ENCODE peak calls at places on chromosome 2, in five cellular contexts. R, U, D, N and I are unnamed samples.

GRCh38 chr2:207040606-207041173 is 101.4 kb downstream of the CPO start:
- DNase-seq in U (no peak), R (no peak), N (no peak), D (no peak), I (no peak)

GRCh38 chr2:98391581-98392270 is 45.5 kb downstream of the CNGA3 start:
- DNase-seq in D (no peak), U (no peak), N (no peak), R (no peak), I (no peak)

GRCh38 chr2:219509780-219510511 is 4.3 kb upstream of the ASIC4 start:
- DNase-seq in N (no peak), D (no peak), R (peak; percentile 70), U (peak; percentile 60), I (no peak)

GRCh38 chr2:10285191-10285577 is 17.5 kb upstream of the HPCAL1 start:
- DNase-seq in D (no peak), U (no peak), N (no peak), R (no peak), I (no peak)

GRCh38 chr2:191215666-191216065 is 29.5 kb upstream of the MYO1B start:
- DNase-seq in R (no peak), D (no peak), U (no peak), N (no peak), I (no peak)

GRCh38 chr2:216044883-216045499 is 31.6 kb upstream of the MREG start:
- DNase-seq in U (no peak), R (no peak), N (no peak), D (no peak), I (no peak)

GRCh38 chr2:98948956-98949739 is 13.1 kb upstream of the CRACDL start:
- DNase-seq in N (no peak), D (no peak), R (no peak), U (no peak), I (no peak)

GRCh38 chr2:3200420-3200939 is 177.1 kb downstream of the EIPR1 start:
- DNase-seq in R (no peak), N (no peak), U (no peak), D (no peak), I (no peak)

GRCh38 chr2:74902281-74902860 is 56.1 kb upstream of the POLE4 start:
- DNase-seq in D (no peak), U (peak; percentile 77), N (no peak), R (no peak), I (no peak)

GRCh38 chr2:182980115-182980514 is 58.1 kb downstream of the NCKAP1 start:
- DNase-seq in N (no peak), D (no peak), R (peak; percentile 27), U (peak; percentile 36), I (no peak)

GRCh38 chr2:181025004-181025403 is 44.6 kb downstream of the UBE2E3 start:
- DNase-seq in R (no peak), U (no peak), D (no peak), N (no peak), I (no peak)

GRCh38 chr2:9552491-9553178 is 3.0 kb downstream of the ADAM17 start:
- DNase-seq in R (no peak), N (no peak), U (no peak), D (no peak), I (no peak)

GRCh38 chr2:27211241-27211942 is 449 bp upstream of the ATRAID start:
- DNase-seq in D (no peak), R (peak; percentile 41), U (no peak), N (no peak), I (peak; percentile 18)

GRCh38 chr2:2800697-2801096 is 469.6 kb upstream of the MYT1L start:
- DNase-seq in U (no peak), D (no peak), R (no peak), N (no peak), I (no peak)

GRCh38 chr2:19072161-19072560 is 286.3 kb downstream of the OSR1 start:
- DNase-seq in D (no peak), N (no peak), R (no peak), U (no peak), I (no peak)

GRCh38 chr2:186342029-186342428 is 144.0 kb upstream of the ZC3H15 start:
- DNase-seq in D (no peak), U (peak; percentile 81), R (no peak), N (no peak), I (no peak)

GRCh38 chr2:182672471-182673165 is 43.4 kb upstream of the DNAJC10 start:
- DNase-seq in U (no peak), R (no peak), N (no peak), D (no peak), I (no peak)

GRCh38 chr2:233995985-233996384 is 54.5 kb upstream of the SPP2 start:
- DNase-seq in D (no peak), N (no peak), U (no peak), R (no peak), I (no peak)

GRCh38 chr2:25041928-25042320 is at the start of gene EFR3B:
- DNase-seq in U (peak; percentile 89), N (peak; percentile 49), R (peak; percentile 98), D (peak; percentile 53), I (peak; percentile 90)

GRCh38 chr2:156537147-156537546 is 101.0 kb downstream of the GPD2 start:
- DNase-seq in N (no peak), R (no peak), U (no peak), D (no peak), I (no peak)

GRCh38 chr2:24818721-24819167 is 25.5 kb downstream of the CENPO start:
- DNase-seq in U (no peak), R (no peak), D (no peak), N (no peak), I (no peak)

GRCh38 chr2:240818543-240819403 is 1.2 kb downstream of the KIF1A start:
- DNase-seq in U (no peak), D (no peak), N (no peak), R (no peak), I (no peak)

GRCh38 chr2:100986157-100986556 is 15.9 kb upstream of the RPL31 start:
- DNase-seq in R (no peak), N (no peak), U (no peak), D (no peak), I (no peak)

GRCh38 chr2:100983684-100984310 is 18.3 kb upstream of the RPL31 start:
- DNase-seq in U (no peak), D (no peak), R (no peak), N (no peak), I (no peak)

GRCh38 chr2:100982431-100982861 is 19.6 kb upstream of the RPL31 start:
- DNase-seq in D (no peak), U (no peak), R (no peak), N (no peak), I (no peak)

GRCh38 chr2:100983201-100983600 is 18.9 kb upstream of the RPL31 start:
- DNase-seq in D (no peak), N (no peak), R (no peak), U (no peak), I (no peak)

DNA sequence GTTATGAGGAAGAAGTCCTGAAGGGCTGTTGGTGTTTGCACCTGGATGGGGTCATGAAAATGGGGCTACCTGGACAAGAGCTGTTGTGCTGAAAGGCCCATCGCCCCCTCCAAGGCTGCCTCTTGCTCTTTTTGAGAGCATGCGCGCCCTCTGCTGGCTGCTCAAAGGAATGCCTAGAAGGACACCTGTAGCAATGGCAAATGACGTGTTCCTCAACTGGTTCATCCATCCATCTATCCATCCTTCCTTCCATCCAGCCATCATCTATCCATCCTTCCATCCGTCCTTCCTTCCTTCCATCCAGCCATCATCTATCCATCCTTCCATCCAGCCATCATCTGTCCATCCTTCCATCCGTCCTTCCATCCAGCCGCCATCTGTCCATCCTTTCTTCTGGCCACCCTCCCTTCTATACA is 17.2 kb upstream of the RPL31 start:
- DNase-seq in R (peak; percentile 81), U (peak; percentile 81), D (peak; percentile 61), N (no peak), I (peak; percentile 78)
- TF ChIP-seq SUZ12 in R (no peak), U (no peak), D (no peak), N (no peak), I (no peak)

GRCh38 chr2:164735309-164735919 is 106.2 kb downstream of the COBLL1 start:
- DNase-seq in N (no peak), U (no peak), D (no peak), R (no peak), I (no peak)
- TF ChIP-seq SUZ12 in N (no peak), U (no peak), D (no peak), R (no peak), I (no peak)

DNA sequence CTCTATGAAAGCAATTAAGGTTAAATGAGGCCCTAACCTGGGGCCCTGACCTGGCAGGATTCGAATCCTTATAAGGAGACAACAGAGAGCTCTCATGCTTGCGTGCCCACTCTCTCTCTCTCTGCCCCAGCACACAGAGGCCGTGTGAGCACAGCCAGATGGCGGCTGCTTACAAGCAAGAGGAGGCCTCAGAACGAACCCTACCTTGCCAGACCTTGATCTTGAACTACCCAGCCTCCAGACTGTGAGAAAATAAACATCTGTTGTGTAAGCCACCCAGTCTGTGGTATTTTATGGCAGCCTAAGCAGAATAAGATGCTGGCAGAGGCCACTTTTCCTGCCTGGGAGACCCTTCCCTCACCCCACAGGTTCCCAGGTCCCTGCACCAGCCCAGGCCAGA is 5.2 kb upstream of the UBE2F start:
- DNase-seq in D (no peak), U (no peak), R (no peak), N (no peak), I (no peak)
- TF ChIP-seq SUZ12 in D (no peak), U (no peak), R (no peak), N (no peak), I (no peak)

GRCh38 chr2:195105581-195105980 is 551.4 kb upstream of the SLC39A10 start:
- DNase-seq in D (no peak), R (no peak), U (no peak), N (no peak), I (no peak)

GRCh38 chr2:195108182-195108581 is 548.8 kb upstream of the SLC39A10 start:
- DNase-seq in D (no peak), N (no peak), R (no peak), U (no peak), I (no peak)

GRCh38 chr2:195106681-195107380 is 550.2 kb upstream of the SLC39A10 start:
- DNase-seq in N (no peak), D (no peak), R (no peak), U (no peak), I (no peak)
- TF ChIP-seq SUZ12 in N (no peak), D (no peak), R (no peak), U (no peak), I (no peak)